ENCODE peak calls at places on chromosome 6, in four cellular contexts. R is heart right ventricle; F is tibial nerve; S is CD8-positive, alpha-beta T cell. A is an unnamed sample.

GRCh38 chr6:111468329-111469012 is 14.5 kb downstream of the REV3L start:
- DNase-seq in S (no peak), R (no peak), F (no peak), A (no peak)

GRCh38 chr6:40054602-40055001 is 120.3 kb upstream of the MOCS1 start:
- DNase-seq in R (no peak), F (no peak), S (no peak), A (no peak)

GRCh38 chr6:130603391-130603790 is 223.8 kb upstream of the SMLR1 start:
- DNase-seq in F (no peak), S (no peak), R (no peak), A (no peak)

GRCh38 chr6:27650620-27651370 is 177.9 kb upstream of the ZNF184 start:
- DNase-seq in F (no peak), R (no peak), S (no peak), A (peak; percentile 34)

GRCh38 chr6:12577124-12577845 is 139.3 kb upstream of the PHACTR1 start:
- DNase-seq in F (no peak), R (no peak), S (no peak), A (peak; percentile 87)

GRCh38 chr6:37170273-37171140 is 555 bp downstream of the PIM1 start:
- DNase-seq in S (peak; percentile 37), F (no peak), R (peak; percentile 44), A (no peak)

GRCh38 chr6:2228392-2228791 is 17.0 kb downstream of the GMDS start:
- DNase-seq in S (no peak), F (no peak), R (no peak), A (no peak)

GRCh38 chr6:149129401-149130077 is 188.0 kb upstream of the TAB2 start:
- DNase-seq in F (peak; percentile 60), S (no peak), R (no peak), A (no peak)

GRCh38 chr6:46882622-46883021 is 39.1 kb downstream of the ADGRF5 start:
- DNase-seq in F (no peak), R (no peak), S (no peak), A (no peak)

GRCh38 chr6:73516712-73517489 is 3.9 kb downstream of the EEF1A1 start:
- DNase-seq in S (no peak), F (no peak), R (no peak), A (no peak)
- H3K4me3 ChIP-seq in S (no peak overlapping the region), F (no peak overlapping the region), R (peak overlapping the region; percentile 15), A (peak overlapping the region; percentile 38)

GRCh38 chr6:74939309-74939708 is 266.5 kb downstream of the COL12A1 start:
- DNase-seq in F (no peak), S (no peak), R (no peak), A (no peak)
- TF ChIP-seq CTCF in F (no peak), S (no peak), R (no peak), A (no peak)

DNA sequence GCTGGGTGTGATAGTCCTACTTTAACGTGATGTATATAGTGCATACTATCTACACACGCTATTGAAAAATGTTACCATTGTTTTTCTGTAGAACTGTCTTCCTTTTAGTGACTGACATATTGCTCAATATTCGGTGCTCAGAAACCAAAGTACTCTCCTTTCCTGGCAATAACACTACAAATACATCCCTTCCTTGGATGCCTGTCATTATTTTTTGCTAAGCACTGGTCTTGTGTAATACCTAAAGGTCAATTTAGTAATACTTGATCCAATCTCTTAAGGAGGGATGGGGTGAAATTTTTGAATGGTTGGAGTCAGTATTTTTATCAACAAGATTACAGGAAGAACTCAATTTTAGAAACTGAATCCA is 23.9 kb downstream of the CNR1 start:
- DNase-seq in R (no peak), F (no peak), S (no peak), A (no peak)
- H3K4me3 ChIP-seq in R (no peak overlapping the region), F (no peak overlapping the region), S (no peak overlapping the region), A (no peak overlapping the region)

GRCh38 chr6:122609881-122610689 is at the start of gene PKIB:
- DNase-seq in F (peak; percentile 16), R (peak; percentile 25), S (peak; percentile 5), A (peak; percentile 49)
- TF ChIP-seq CTCF in F (peak; percentile 40), R (peak; percentile 30), S (no peak), A (peak; percentile 48)

GRCh38 chr6:83068628-83069027 is 1.2 kb downstream of the DOP1A start:
- DNase-seq in F (no peak), S (no peak), R (no peak), A (no peak)
- H3K4me3 ChIP-seq in F (peak overlapping the region; percentile 96), S (peak overlapping the region; percentile 82), R (peak overlapping the region; percentile 67), A (peak overlapping the region; percentile 77)

GRCh38 chr6:147508871-147509608 is 550 bp downstream of the SAMD5 start:
- DNase-seq in S (no peak), R (no peak), F (no peak), A (no peak)
- TF ChIP-seq CTCF in S (no peak), R (no peak), F (no peak), A (no peak)

GRCh38 chr6:35719407-35719829 is 17.4 kb upstream of the ARMC12 start:
- DNase-seq in F (no peak), R (no peak), S (no peak), A (no peak)

GRCh38 chr6:35719830-35720733 is 16.8 kb upstream of the ARMC12 start:
- DNase-seq in R (peak; percentile 52), F (no peak), S (no peak), A (no peak)

GRCh38 chr6:35718354-35718695 is 18.5 kb upstream of the ARMC12 start:
- DNase-seq in S (no peak), R (no peak), F (no peak), A (no peak)

GRCh38 chr6:35717449-35718353 is 19.1 kb upstream of the ARMC12 start:
- DNase-seq in F (no peak), R (no peak), S (no peak), A (no peak)

DNA sequence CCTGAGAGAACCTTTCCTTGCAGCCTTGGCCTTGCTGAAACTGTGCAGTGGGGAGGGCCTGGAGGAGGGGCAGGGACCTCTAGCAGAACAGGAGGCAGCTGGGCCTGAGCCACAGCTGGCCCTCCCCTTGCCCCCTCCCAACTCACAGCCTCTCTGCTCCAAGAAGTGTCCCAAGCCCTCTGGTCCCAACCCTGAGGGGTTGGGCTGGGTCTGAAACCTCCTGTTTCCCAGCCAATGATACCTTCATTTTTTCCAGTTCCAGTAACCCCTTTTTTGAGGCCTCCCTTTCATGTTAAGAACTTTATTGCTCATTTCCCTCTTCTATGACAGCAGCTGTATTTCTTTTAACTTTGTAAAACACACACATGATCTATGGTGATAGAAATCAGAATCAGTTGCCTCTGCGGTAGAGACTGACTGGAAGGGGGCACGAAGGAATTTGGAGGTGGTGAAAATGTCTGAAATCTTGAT is 17.9 kb upstream of the ARMC12 start:
- DNase-seq in F (no peak), S (no peak), R (no peak), A (no peak)
- H3K4me3 ChIP-seq in F (no peak overlapping the region), S (peak overlapping the region; percentile 5), R (no peak overlapping the region), A (no peak overlapping the region)

DNA sequence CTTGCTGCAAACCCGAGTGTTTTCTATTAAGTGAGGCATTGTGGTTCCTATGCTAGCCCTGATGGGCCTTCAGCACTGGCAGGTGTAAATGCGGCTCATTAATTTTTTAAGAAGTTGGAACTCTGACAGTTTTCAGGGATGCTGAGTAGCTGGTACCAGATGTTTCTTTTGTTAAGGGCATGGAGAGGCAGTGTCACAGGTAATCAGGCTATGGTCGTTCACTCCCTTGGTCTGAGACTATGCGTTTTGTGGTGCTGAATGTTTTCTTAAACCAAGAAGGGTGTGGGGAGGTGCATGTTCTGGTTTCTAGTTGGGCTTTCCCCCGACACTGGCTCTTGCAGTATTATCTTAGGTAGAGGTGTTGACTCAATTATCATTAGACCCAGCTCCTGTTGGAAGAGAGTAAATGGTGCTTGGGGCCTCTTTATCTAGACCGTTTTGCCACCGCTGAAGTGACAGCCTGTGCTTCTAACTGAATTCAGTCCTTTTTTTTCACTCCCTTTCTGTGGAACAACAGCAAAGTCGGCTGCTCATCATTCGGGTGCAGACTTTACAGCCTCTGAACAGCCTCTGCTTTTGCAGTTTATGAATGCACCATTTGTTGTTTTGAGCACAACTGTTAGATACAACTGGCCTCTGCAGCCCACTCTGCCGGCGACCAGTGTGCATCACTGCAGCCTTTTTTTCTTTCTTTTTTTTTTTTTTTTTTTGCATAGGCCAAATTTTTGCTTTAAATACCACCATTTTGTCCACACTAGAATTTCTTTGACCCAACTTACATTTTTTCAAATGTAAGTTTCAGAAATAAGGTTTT is 35.6 kb downstream of the RREB1 start:
- DNase-seq in F (no peak), R (no peak), S (no peak), A (no peak)
- TF ChIP-seq CTCF in F (no peak), R (no peak), S (no peak), A (peak; percentile 29)

DNA sequence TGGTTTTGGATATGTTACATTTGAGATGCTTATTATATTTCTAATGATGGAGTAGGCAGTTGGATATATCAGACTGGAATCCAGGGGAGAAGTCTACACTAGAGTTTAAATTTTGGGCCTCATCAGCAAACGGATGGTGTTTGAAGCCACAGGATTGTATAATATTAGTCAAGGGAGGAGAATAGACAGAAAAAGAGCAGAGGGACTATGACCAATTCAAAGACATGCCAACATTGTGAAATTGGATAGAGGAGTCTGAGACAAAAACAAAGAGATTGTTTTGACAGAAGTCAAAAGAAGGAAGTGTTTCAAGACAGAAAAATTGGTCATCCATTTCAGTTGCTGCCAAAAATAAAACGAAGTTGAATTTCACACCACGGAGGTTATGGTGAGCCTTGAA is 66.5 kb downstream of the NOX3 start:
- DNase-seq in F (no peak), S (no peak), R (no peak), A (no peak)
- H3K4me3 ChIP-seq in F (no peak overlapping the region), S (no peak overlapping the region), R (no peak overlapping the region), A (no peak overlapping the region)

A was measured in retinal pigment epithelial cell.